ENCODE peak calls at places on chromosomes 12 and 14, in nine cellular contexts. One of them, this sample, is unnamed.

GRCh38 chr14:99430491-99430890 is 50.2 kb downstream of the SETD3 start:
- DNase-seq in neural crest cell: no peak
- DNase-seq in caudate nucleus: no peak
- DNase-seq in astrocyte of the spinal cord: no peak
- DNase-seq in stimulated activated CD8-positive, alpha-beta memory T cell treated with anti-CD3 and anti-CD28 coated beads, Interleukin-7, amount 100 ng/mL, for 48 hours: no peak
- DNase-seq in NCI-H1105: no peak
- DNase-seq in nephron progenitor cell: no peak
- DNase-seq in iris pigment epithelial cell: peak
- DNase-seq in suprapubic skin: no peak
- DNase-seq in this sample: no peak

GRCh38 chr12:66831495-66831894 is 152.6 kb upstream of the GRIP1 start:
- DNase-seq in neural crest cell: no peak
- DNase-seq in caudate nucleus: no peak
- DNase-seq in astrocyte of the spinal cord: no peak
- DNase-seq in stimulated activated CD8-positive, alpha-beta memory T cell treated with anti-CD3 and anti-CD28 coated beads, Interleukin-7, amount 100 ng/mL, for 48 hours: no peak
- DNase-seq in NCI-H1105: no peak
- DNase-seq in nephron progenitor cell: no peak
- DNase-seq in iris pigment epithelial cell: no peak
- DNase-seq in suprapubic skin: no peak
- DNase-seq in this sample: no peak

GRCh38 chr12:85821216-85821615 is 15.0 kb downstream of the RASSF9 start:
- DNase-seq in neural crest cell: no peak
- DNase-seq in caudate nucleus: no peak
- DNase-seq in astrocyte of the spinal cord: no peak
- DNase-seq in stimulated activated CD8-positive, alpha-beta memory T cell treated with anti-CD3 and anti-CD28 coated beads, Interleukin-7, amount 100 ng/mL, for 48 hours: no peak
- DNase-seq in NCI-H1105: no peak
- DNase-seq in nephron progenitor cell: no peak
- DNase-seq in iris pigment epithelial cell: no peak
- DNase-seq in suprapubic skin: no peak
- DNase-seq in this sample: no peak

GRCh38 chr14:104395941-104396681 is 183.5 kb upstream of the C14orf180 start:
- DNase-seq in neural crest cell: no peak
- DNase-seq in caudate nucleus: no peak
- DNase-seq in astrocyte of the spinal cord: no peak
- DNase-seq in stimulated activated CD8-positive, alpha-beta memory T cell treated with anti-CD3 and anti-CD28 coated beads, Interleukin-7, amount 100 ng/mL, for 48 hours: no peak
- DNase-seq in NCI-H1105: no peak
- DNase-seq in nephron progenitor cell: no peak
- DNase-seq in iris pigment epithelial cell: no peak
- DNase-seq in suprapubic skin: peak
- DNase-seq in this sample: no peak

GRCh38 chr14:105294142-105294597 is 6.6 kb downstream of the BRF1 start:
- DNase-seq in neural crest cell: no peak
- DNase-seq in caudate nucleus: no peak
- DNase-seq in astrocyte of the spinal cord: peak
- DNase-seq in stimulated activated CD8-positive, alpha-beta memory T cell treated with anti-CD3 and anti-CD28 coated beads, Interleukin-7, amount 100 ng/mL, for 48 hours: no peak
- DNase-seq in NCI-H1105: no peak
- DNase-seq in nephron progenitor cell: no peak
- DNase-seq in iris pigment epithelial cell: no peak
- DNase-seq in suprapubic skin: no peak
- DNase-seq in this sample: peak

GRCh38 chr12:58008658-58009057 is 67.3 kb downstream of the ATP23 start:
- DNase-seq in neural crest cell: no peak
- DNase-seq in caudate nucleus: no peak
- DNase-seq in astrocyte of the spinal cord: no peak
- DNase-seq in stimulated activated CD8-positive, alpha-beta memory T cell treated with anti-CD3 and anti-CD28 coated beads, Interleukin-7, amount 100 ng/mL, for 48 hours: no peak
- DNase-seq in NCI-H1105: no peak
- DNase-seq in nephron progenitor cell: no peak
- DNase-seq in iris pigment epithelial cell: no peak
- DNase-seq in suprapubic skin: no peak
- DNase-seq in this sample: no peak

GRCh38 chr12:112148031-112148513 is 22.7 kb downstream of the TRAFD1 start:
- DNase-seq in neural crest cell: no peak
- DNase-seq in caudate nucleus: no peak
- DNase-seq in astrocyte of the spinal cord: peak
- DNase-seq in stimulated activated CD8-positive, alpha-beta memory T cell treated with anti-CD3 and anti-CD28 coated beads, Interleukin-7, amount 100 ng/mL, for 48 hours: no peak
- DNase-seq in NCI-H1105: no peak
- DNase-seq in nephron progenitor cell: no peak
- DNase-seq in iris pigment epithelial cell: peak
- DNase-seq in suprapubic skin: no peak
- DNase-seq in this sample: no peak

GRCh38 chr12:119869720-119870119 is 7.4 kb downstream of the CIT start:
- DNase-seq in neural crest cell: no peak
- DNase-seq in caudate nucleus: no peak
- DNase-seq in astrocyte of the spinal cord: peak
- DNase-seq in stimulated activated CD8-positive, alpha-beta memory T cell treated with anti-CD3 and anti-CD28 coated beads, Interleukin-7, amount 100 ng/mL, for 48 hours: no peak
- DNase-seq in NCI-H1105: no peak
- DNase-seq in nephron progenitor cell: no peak
- DNase-seq in iris pigment epithelial cell: peak
- DNase-seq in suprapubic skin: no peak
- DNase-seq in this sample: no peak

GRCh38 chr14:104137297-104138097 is 890 bp upstream of the KIF26A start:
- DNase-seq in neural crest cell: peak
- DNase-seq in caudate nucleus: peak
- DNase-seq in astrocyte of the spinal cord: no peak
- DNase-seq in stimulated activated CD8-positive, alpha-beta memory T cell treated with anti-CD3 and anti-CD28 coated beads, Interleukin-7, amount 100 ng/mL, for 48 hours: peak
- DNase-seq in NCI-H1105: peak
- DNase-seq in nephron progenitor cell: peak
- DNase-seq in iris pigment epithelial cell: peak
- DNase-seq in suprapubic skin: peak
- DNase-seq in this sample: peak

GRCh38 chr12:85951823-85952222 is 77.7 kb downstream of the NTS start:
- DNase-seq in neural crest cell: no peak
- DNase-seq in caudate nucleus: no peak
- DNase-seq in astrocyte of the spinal cord: peak
- DNase-seq in stimulated activated CD8-positive, alpha-beta memory T cell treated with anti-CD3 and anti-CD28 coated beads, Interleukin-7, amount 100 ng/mL, for 48 hours: no peak
- DNase-seq in NCI-H1105: no peak
- DNase-seq in nephron progenitor cell: no peak
- DNase-seq in iris pigment epithelial cell: peak
- DNase-seq in suprapubic skin: no peak
- DNase-seq in this sample: no peak

This sample was measured in pons.